ENCODE peak calls at places on chromosomes 13 and 19, in ten cellular contexts. P is lower leg skin, G is uterus, Y is heart left ventricle, D is H54, N is Peyer's patch, S is body of pancreas, T is adrenal gland, L is thyroid gland, W is gastrocnemius medialis. Q is an unnamed sample.

GRCh38 chr19:2945575-2946184 is 909 bp upstream of the ZNF77 start:
- DNase-seq in N (no peak), S (no peak), D (no peak), T (no peak), Y (no peak), W (no peak), L (no peak), P (no peak), G (no peak), Q (no peak)

GRCh38 chr13:75749407-75749806 is 113.3 kb downstream of the LMO7 start:
- DNase-seq in Y (no peak), N (no peak), S (no peak), G (no peak), D (peak), W (peak), L (peak), P (no peak), T (no peak), Q (no peak)

GRCh38 chr19:55206664-55207500 is 2.4 kb downstream of the PTPRH start:
- DNase-seq in T (peak), N (peak), Y (peak), P (peak), G (peak), W (no peak), S (peak), L (peak), D (peak), Q (peak)

GRCh38 chr19:47036233-47036651 is 12.2 kb downstream of the TMEM160 start:
- DNase-seq in P (no peak), N (peak), G (no peak), S (peak), L (peak), T (no peak), D (no peak), W (no peak), Y (no peak), Q (no peak)

GRCh38 chr13:32175307-32175706 is 139.9 kb downstream of the ZAR1L start:
- DNase-seq in T (no peak), S (no peak), G (no peak), Y (no peak), L (no peak), P (no peak), W (no peak), D (no peak), N (no peak), Q (no peak)

GRCh38 chr13:57716295-57716694 is 84.8 kb downstream of the PCDH17 start:
- DNase-seq in L (no peak), D (no peak), Y (no peak), W (no peak), S (no peak), P (no peak), N (no peak), G (no peak), T (no peak), Q (no peak)

GRCh38 chr13:35765387-35765786 is 288.9 kb upstream of the MAB21L1 start:
- DNase-seq in L (no peak), W (no peak), G (no peak), D (no peak), P (no peak), N (no peak), Y (no peak), S (no peak), T (no peak), Q (no peak)

GRCh38 chr13:61286148-61286745 is 129.4 kb downstream of the PCDH20 start:
- DNase-seq in P (no peak), S (no peak), N (no peak), Y (no peak), T (no peak), D (no peak), G (no peak), W (no peak), L (no peak), Q (no peak)

GRCh38 chr19:34991542-34992333 is 8.4 kb upstream of the GRAMD1A start:
- DNase-seq in W (no peak), D (no peak), S (no peak), Y (no peak), L (no peak), G (no peak), P (no peak), N (no peak), T (no peak), Q (no peak)

GRCh38 chr13:111954681-111955411 is 112.1 kb upstream of the SOX1 start:
- DNase-seq in L (no peak), Y (no peak), T (peak), D (no peak), W (no peak), G (no peak), P (no peak), S (no peak), N (peak), Q (no peak)

GRCh38 chr13:34347784-34348573 is 530.0 kb downstream of the RFC3 start:
- DNase-seq in W (no peak), T (no peak), L (peak), Y (peak), S (peak), G (no peak), N (no peak), P (no peak), D (no peak), Q (peak)

GRCh38 chr13:101575591-101575990 is 123.1 kb downstream of the ITGBL1 start:
- DNase-seq in P (no peak), S (no peak), G (no peak), Y (no peak), W (no peak), T (no peak), D (no peak), L (peak), N (no peak), Q (no peak)

GRCh38 chr19:18336121-18336520 is 4.3 kb upstream of the PGPEP1 start:
- DNase-seq in N (no peak), W (no peak), L (no peak), Y (no peak), G (no peak), P (no peak), S (no peak), D (no peak), T (no peak), Q (no peak)

GRCh38 chr19:49911381-49912145 is 14.9 kb upstream of the IL4I1 start:
- DNase-seq in D (no peak), Y (no peak), L (peak), P (no peak), T (no peak), W (no peak), G (no peak), S (peak), N (no peak), Q (no peak)

GRCh38 chr13:27182844-27183497 is 11.4 kb upstream of the USP12 start:
- DNase-seq in T (peak), N (no peak), L (no peak), D (peak), S (peak), W (peak), Y (peak), G (peak), P (no peak), Q (no peak)

GRCh38 chr13:26019881-26020535 is 31.8 kb downstream of the SHISA2 start:
- DNase-seq in L (no peak), D (no peak), P (no peak), T (no peak), G (no peak), S (no peak), W (no peak), N (no peak), Y (no peak), Q (no peak)

GRCh38 chr13:104321756-104322155 is 1255.5 kb upstream of the SLC10A2 start:
- DNase-seq in G (no peak), N (no peak), Y (no peak), W (no peak), P (no peak), S (no peak), D (no peak), L (no peak), T (no peak), Q (no peak)

GRCh38 chr19:35063940-35064818 is 22.7 kb downstream of the HPN start:
- DNase-seq in D (peak), S (peak), P (no peak), W (no peak), Y (no peak), T (no peak), G (no peak), N (no peak), L (no peak), Q (no peak)

GRCh38 chr19:9711815-9712214 is 36.9 kb upstream of the ZNF562 start:
- DNase-seq in P (no peak), T (no peak), W (no peak), N (no peak), L (no peak), G (no peak), Y (no peak), D (no peak), S (no peak), Q (no peak)

GRCh38 chr19:6056801-6057650 is 53.3 kb downstream of the RFX2 start:
- DNase-seq in S (peak), Y (peak), P (peak), N (peak), G (peak), L (peak), T (peak), W (peak), D (peak), Q (peak)

GRCh38 chr19:44512326-44513298 is 12.3 kb upstream of the ZNF180 start:
- DNase-seq in S (no peak), T (no peak), N (peak), W (no peak), L (no peak), D (peak), P (peak), Y (no peak), G (no peak), Q (no peak)

GRCh38 chr19:5407356-5407755 is 47.9 kb upstream of the ZNRF4 start:
- DNase-seq in L (no peak), P (no peak), D (no peak), S (no peak), W (no peak), N (no peak), T (no peak), G (no peak), Y (no peak), Q (no peak)

GRCh38 chr13:31101511-31102170 is 60.1 kb downstream of the HSPH1 start:
- DNase-seq in N (no peak), Y (peak), D (no peak), G (no peak), S (no peak), L (no peak), T (no peak), P (peak), W (no peak), Q (no peak)

GRCh38 chr19:7349961-7350711 is 1.4 kb downstream of the ARHGEF18 start:
- DNase-seq in L (no peak), G (no peak), Y (no peak), S (no peak), N (no peak), T (no peak), D (no peak), P (no peak), W (no peak), Q (no peak)

GRCh38 chr19:6424190-6424938 is at the start of gene KHSRP:
- DNase-seq in S (no peak), T (no peak), P (no peak), N (no peak), G (peak), Y (peak), D (no peak), L (no peak), W (no peak), Q (no peak)

GRCh38 chr19:31529121-31529520 is 179.9 kb upstream of the TSHZ3 start:
- DNase-seq in P (peak), Y (no peak), W (no peak), S (no peak), G (no peak), D (no peak), N (no peak), T (no peak), L (no peak), Q (no peak)

GRCh38 chr13:48478401-48478800 is 54.5 kb downstream of the RCBTB2 start:
- DNase-seq in W (no peak), P (no peak), S (no peak), L (no peak), D (no peak), G (no peak), T (no peak), N (no peak), Y (no peak), Q (no peak)

GRCh38 chr19:34474233-34474989 is 7.1 kb upstream of the WTIP start:
- DNase-seq in D (no peak), T (no peak), Y (no peak), N (no peak), P (peak), G (no peak), S (no peak), W (no peak), L (no peak), Q (no peak)

GRCh38 chr13:44155422-44156293 is 218.0 kb upstream of the SERP2 start:
- DNase-seq in L (peak), G (peak), Y (peak), D (no peak), S (peak), T (peak), N (peak), W (peak), P (peak), Q (peak)

GRCh38 chr13:109494955-109495354 is 291.4 kb downstream of the IRS2 start:
- DNase-seq in W (no peak), S (no peak), P (no peak), L (no peak), D (no peak), G (no peak), N (no peak), Y (no peak), T (peak), Q (no peak)

GRCh38 chr13:26280822-26281221 is 26.9 kb downstream of the CDK8 start:
- DNase-seq in N (no peak), D (no peak), W (no peak), Y (no peak), T (peak), S (no peak), P (no peak), L (peak), G (no peak), Q (no peak)

GRCh38 chr13:80084086-80084676 is 256.7 kb downstream of the SPRY2 start:
- DNase-seq in S (peak), P (no peak), D (no peak), T (no peak), G (no peak), Y (no peak), L (no peak), W (no peak), N (no peak), Q (no peak)

GRCh38 chr19:33098023-33098652 is 17.2 kb downstream of the GPATCH1 start:
- DNase-seq in W (no peak), D (no peak), L (no peak), G (no peak), P (no peak), S (peak), N (peak), Y (no peak), T (no peak), Q (no peak)

GRCh38 chr13:47858678-47859050 is 142.4 kb downstream of the SUCLA2 start:
- DNase-seq in P (no peak), S (no peak), D (no peak), N (no peak), T (no peak), L (no peak), Y (no peak), G (no peak), W (no peak), Q (no peak)

GRCh38 chr13:111790621-111791020 is 276.3 kb upstream of the SOX1 start:
- DNase-seq in L (no peak), T (no peak), P (no peak), D (no peak), G (no peak), W (no peak), Y (no peak), S (no peak), N (no peak), Q (no peak)

GRCh38 chr13:20197361-20197834 is 4.7 kb upstream of the GJB2 start:
- DNase-seq in N (no peak), P (no peak), W (no peak), D (peak), G (no peak), S (peak), L (peak), Y (no peak), T (no peak), Q (no peak)

GRCh38 chr19:5302396-5302795 is 38.2 kb downstream of the PTPRS start:
- DNase-seq in Y (no peak), D (no peak), L (no peak), W (no peak), T (no peak), N (no peak), G (no peak), S (no peak), P (no peak), Q (no peak)

GRCh38 chr13:49606747-49607648 is 21.3 kb upstream of the ARL11 start:
- DNase-seq in L (peak), W (peak), S (peak), T (peak), G (peak), D (peak), P (peak), N (peak), Y (peak), Q (peak)
- TF ChIP-seq POLR2A in L (no peak), W (no peak), S (no peak), T (no peak), G (no peak), D (no peak), P (no peak), N (no peak), Y (no peak), Q (no peak)

DNA sequence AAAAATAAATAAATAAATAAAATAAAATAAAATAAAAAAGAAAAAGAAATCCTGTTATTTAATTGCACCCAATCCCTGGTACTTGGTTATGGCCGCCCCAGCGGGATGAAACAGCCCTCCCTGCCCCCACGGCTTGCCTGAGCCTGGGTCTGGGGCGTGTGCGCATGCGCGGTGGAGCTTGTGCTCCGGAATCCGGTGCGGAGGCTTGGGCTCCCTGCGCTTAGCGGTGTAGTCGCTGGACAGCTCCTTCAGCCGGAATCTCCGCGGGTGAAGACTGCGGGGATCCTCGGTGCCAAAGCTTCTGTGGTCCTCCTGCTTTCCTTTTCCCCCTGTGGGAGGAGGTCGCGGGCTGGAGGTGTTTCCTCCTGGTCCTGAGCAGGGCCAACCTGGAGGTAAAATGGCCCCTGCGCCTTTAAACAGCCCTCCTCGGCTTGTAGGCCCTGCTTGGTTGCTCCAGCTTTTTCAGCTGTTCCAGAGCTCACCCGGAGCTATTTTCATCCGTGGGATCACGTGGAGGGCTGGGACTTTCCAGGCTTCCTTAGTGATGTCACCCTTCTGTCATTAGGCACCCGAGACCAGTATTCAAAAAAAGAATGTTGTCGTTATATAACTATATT is at the start of gene PLA2G4C:
- DNase-seq in Y (peak), L (peak), D (peak), P (peak), W (peak), S (peak), G (peak), T (peak), N (peak), Q (peak)
- TF ChIP-seq POLR2A in Y (peak), L (peak), D (peak), P (no peak), W (peak), S (peak), G (peak), T (peak), N (peak), Q (no peak)

DNA sequence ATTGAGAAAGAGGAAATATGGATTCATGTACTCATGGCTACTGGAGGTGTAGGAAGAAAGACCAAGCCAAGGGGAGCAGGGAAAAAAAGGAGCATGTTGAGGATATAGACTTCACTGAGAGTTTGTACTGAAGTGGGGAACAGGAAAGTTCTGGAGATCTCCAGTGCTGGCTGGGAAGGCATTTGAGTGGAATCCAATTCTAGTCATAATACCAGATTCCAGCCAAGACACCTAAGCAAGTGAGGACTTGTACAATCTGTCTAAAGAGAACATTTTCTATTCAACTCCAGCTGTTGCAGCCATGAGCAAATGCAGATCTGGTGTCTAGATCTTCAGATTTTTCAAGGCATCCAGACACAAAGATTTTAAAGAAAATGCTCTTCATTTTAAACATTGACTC is 412.5 kb downstream of the OXGR1 start:
- DNase-seq in S (no peak), W (no peak), T (no peak), P (no peak), D (no peak), Y (no peak), N (no peak), G (no peak), L (no peak), Q (no peak)
- TF ChIP-seq POLR2A in S (no peak), W (no peak), T (no peak), P (no peak), D (no peak), Y (no peak), N (no peak), G (no peak), L (no peak), Q (no peak)

DNA sequence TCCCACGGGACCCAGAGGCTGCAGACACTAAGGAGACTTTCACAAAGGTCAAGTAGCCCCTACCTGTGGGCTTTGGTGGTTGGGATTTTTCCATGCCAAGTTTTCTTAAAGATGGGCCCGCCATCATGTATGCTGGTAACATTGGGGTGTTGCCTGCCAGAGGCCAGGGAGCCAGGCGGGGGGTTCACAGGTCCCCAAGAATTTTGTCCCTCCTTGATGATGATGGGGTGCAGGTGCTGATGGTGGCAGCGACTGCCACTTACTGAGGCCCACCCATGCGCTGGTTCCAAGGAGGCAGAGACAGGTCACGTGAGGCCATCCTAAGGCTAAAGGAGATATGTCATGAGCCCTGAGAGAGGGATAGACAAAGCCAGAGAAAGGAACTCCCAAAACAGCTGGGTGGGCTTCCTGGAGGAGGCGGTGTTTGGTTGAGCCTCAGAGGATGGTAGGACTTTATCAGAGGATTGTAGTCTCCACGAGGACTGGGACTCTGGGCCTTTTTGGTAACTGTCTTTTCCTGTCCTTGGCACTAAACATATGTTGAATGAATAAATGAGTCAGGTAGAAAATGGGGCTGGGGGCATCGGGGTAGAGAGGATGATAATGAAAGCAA is 14.4 kb downstream of the PLEKHF1 start:
- DNase-seq in T (no peak), P (no peak), W (peak), G (no peak), N (no peak), D (no peak), L (no peak), Y (no peak), S (no peak), Q (no peak)
- TF ChIP-seq POLR2A in T (no peak), P (no peak), W (no peak), G (no peak), N (no peak), D (no peak), L (no peak), Y (no peak), S (no peak), Q (no peak)

DNA sequence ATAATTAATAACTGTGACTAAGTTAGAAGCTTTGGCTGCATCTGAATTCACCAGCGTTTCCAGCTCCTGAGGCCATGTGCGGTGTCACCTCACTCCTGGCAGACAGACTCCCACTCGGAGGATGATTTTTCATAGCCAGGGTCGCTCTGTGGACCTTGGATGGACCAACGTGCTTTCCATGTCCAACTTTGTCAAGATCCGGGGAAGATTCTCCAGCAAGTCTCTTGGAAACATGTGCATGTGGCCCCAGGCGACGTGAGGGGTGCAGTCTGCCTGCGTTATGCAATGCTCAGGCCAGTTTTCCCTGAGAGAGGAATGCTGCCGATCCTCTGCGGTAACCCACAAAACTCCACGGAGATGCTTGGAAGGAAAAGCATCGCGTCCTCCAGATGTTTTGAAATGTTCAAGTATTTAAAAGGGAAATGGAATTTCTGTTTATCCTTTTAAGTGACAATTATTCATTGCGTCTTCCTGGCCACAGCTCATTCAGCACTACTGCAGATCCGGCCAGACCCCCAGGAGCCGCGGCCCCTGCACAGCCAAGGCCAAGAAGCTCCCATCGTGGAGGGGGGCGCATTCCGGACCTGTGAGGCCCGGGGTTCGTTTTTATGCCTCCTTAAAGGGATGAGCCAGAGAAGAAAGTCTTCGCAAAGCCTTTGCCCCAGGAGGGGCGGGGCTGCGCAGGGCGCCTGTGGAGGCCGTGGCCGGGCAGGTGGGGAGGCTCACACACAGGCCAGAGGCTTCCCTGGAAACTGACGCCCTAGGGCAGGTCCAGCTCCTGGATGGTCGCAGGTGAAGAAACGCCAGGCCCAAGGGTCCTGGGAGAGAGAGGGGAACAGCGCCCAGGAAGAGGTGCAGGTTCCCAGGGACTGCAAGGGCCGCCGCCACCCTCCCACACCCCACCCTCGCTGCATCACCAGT is 46.0 kb downstream of the C13orf46 start:
- DNase-seq in L (no peak), W (peak), G (peak), D (no peak), Y (peak), T (no peak), N (peak), P (peak), S (peak), Q (peak)
- TF ChIP-seq POLR2A in L (no peak), W (no peak), G (no peak), D (no peak), Y (no peak), T (no peak), N (no peak), P (no peak), S (no peak), Q (no peak)